ENCODE peak calls at places on chromosomes 6 and 20, in ten cellular contexts. L is GM13976, F is fibroblast of the aortic adventitia, A is suprapubic skin, D is GM12865, V is glutamatergic neuron, W is lung, P is fibroblast of pulmonary artery, I is stomach, R is AG10803. O is an unnamed sample.

GRCh38 chr20:5947276-5947675 is 3.1 kb downstream of the TRMT6 start:
- DNase-seq in L (no peak), F (no peak), A (no peak), D (no peak), V (no peak), W (no peak), P (no peak), I (no peak), R (no peak), O (no peak)

GRCh38 chr6:37643851-37644672 is 53.6 kb downstream of the MDGA1 start:
- DNase-seq in L (no peak), F (no peak), A (no peak), D (no peak), V (no peak), W (no peak), P (peak), I (no peak), R (no peak), O (no peak)

GRCh38 chr6:119349341-119350201 is at the start of gene MAN1A1:
- DNase-seq in L (peak), F (peak), A (peak), D (peak), V (peak), W (peak), P (peak), I (peak), R (peak), O (peak)

GRCh38 chr20:36361406-36361805 is 55.3 kb downstream of the DLGAP4 start:
- DNase-seq in L (no peak), F (no peak), A (no peak), D (no peak), V (no peak), W (no peak), P (no peak), I (no peak), R (no peak), O (no peak)

GRCh38 chr6:158027590-158028285 is 46.1 kb downstream of the SYNJ2 start:
- DNase-seq in L (no peak), F (no peak), A (peak), D (no peak), V (no peak), W (no peak), P (peak), I (no peak), R (no peak), O (no peak)

GRCh38 chr20:54132612-54133433 is 41.0 kb downstream of the CYP24A1 start:
- DNase-seq in L (no peak), F (peak), A (peak), D (no peak), V (no peak), W (peak), P (peak), I (no peak), R (peak), O (peak)

GRCh38 chr6:144343736-144344428 is 58.7 kb downstream of the UTRN start:
- DNase-seq in L (peak), F (no peak), A (no peak), D (peak), V (no peak), W (no peak), P (peak), I (peak), R (no peak), O (no peak)

GRCh38 chr6:43308101-43308989 is at the start of gene CRIP3:
- DNase-seq in L (peak), F (peak), A (no peak), D (peak), V (no peak), W (no peak), P (peak), I (peak), R (peak), O (peak)

GRCh38 chr6:160076009-160076408 is 45.6 kb upstream of the SLC22A1 start:
- DNase-seq in L (peak), F (no peak), A (no peak), D (no peak), V (no peak), W (no peak), P (no peak), I (no peak), R (no peak), O (no peak)

GRCh38 chr6:168099201-168100010 is 20.4 kb upstream of the FRMD1 start:
- DNase-seq in L (no peak), F (no peak), A (no peak), D (no peak), V (no peak), W (no peak), P (no peak), I (no peak), R (no peak), O (peak)

GRCh38 chr6:29702519-29703103 is 20.6 kb upstream of the HLA-F start:
- DNase-seq in L (peak), F (peak), A (no peak), D (peak), V (peak), W (no peak), P (peak), I (peak), R (peak), O (peak)

GRCh38 chr6:127120787-127121636 is 2.5 kb downstream of the RSPO3 start:
- DNase-seq in L (peak), F (peak), A (peak), D (peak), V (peak), W (peak), P (peak), I (peak), R (peak), O (peak)
- TF ChIP-seq CTCF in L (peak), F (peak), A (peak), D (peak), V (peak), W (peak), P (peak), I (peak), R (peak), O (peak)

GRCh38 chr6:5398530-5398929 is 137.2 kb downstream of the FARS2 start:
- DNase-seq in L (peak), F (peak), A (no peak), D (peak), V (no peak), W (no peak), P (peak), I (no peak), R (peak), O (no peak)

GRCh38 chr6:5399391-5399790 is 138.1 kb downstream of the FARS2 start:
- DNase-seq in L (no peak), F (no peak), A (no peak), D (no peak), V (no peak), W (no peak), P (no peak), I (no peak), R (no peak), O (no peak)

GRCh38 chr6:5403076-5403475 is 141.8 kb downstream of the FARS2 start:
- DNase-seq in L (no peak), F (no peak), A (no peak), D (no peak), V (no peak), W (no peak), P (no peak), I (no peak), R (no peak), O (no peak)

GRCh38 chr6:5403619-5404018 is 142.3 kb downstream of the FARS2 start:
- DNase-seq in L (no peak), F (peak), A (no peak), D (no peak), V (no peak), W (no peak), P (no peak), I (no peak), R (peak), O (no peak)

DNA sequence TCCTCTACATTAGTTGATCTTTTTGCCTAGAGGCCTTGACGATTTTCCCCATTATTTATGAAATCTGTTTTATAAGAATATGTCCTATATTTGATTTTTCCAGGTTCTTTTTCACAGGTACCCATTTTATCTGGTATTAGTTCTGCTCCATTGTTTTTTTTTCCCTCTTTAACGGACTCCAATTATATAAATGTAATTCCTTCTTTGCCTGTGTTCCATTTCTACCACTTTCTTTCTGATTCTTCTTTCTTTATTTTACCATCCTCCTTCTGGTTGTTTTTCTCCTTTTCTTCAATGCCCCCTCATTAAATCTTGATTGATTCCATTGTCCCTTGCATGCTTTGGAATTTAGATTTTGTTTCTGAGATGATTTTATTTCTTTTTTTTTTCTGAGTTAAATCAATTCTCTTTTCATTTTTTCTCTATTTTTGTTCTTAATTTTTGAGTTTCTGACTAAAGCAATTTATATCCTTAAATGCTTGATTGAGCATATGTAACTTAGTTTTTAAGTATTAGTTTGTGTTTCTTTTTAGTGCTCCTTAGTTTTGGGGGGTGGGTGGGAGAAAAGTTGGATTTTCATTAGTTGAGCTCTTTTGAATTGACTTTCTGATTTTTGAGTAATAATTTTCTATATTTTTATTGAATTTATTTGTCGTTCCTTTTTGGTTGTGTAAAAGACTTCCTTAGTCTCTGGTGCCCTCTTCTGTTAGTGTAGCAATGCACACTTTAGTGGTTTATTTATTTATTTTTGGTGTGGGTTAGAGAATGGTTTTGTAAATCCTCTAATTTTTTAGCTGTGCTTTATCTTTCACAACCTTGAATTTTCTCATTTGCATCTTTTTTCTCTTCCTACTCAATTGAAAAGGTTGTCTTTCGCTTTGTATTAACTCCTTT is 140.8 kb downstream of the FARS2 start:
- DNase-seq in L (no peak), F (peak), A (no peak), D (peak), V (no peak), W (no peak), P (peak), I (no peak), R (peak), O (no peak)
- TF ChIP-seq CTCF in L (peak), F (peak), A (no peak), D (peak), V (peak), W (no peak), P (peak), I (no peak), R (peak), O (peak)

DNA sequence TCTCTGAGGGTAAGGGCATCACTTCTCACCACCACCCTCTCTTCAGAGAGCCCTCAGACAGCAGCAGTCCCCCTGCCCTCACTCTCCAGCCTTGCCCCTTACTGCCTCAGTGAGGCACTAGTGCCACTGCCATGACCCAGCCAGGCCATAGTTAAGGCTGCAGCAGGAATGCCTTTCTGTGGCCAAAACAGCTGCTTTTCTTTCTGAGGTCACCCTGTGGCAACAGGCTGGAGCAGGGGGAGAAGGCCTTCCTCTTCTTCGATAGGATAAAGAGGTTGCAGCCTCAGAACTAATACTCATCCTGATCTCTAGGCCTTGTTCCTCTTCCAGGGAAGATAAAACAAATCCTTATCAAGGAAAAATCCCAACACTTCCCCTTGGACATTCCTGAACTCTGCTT is 56.8 kb upstream of the ECI2 start:
- DNase-seq in L (no peak), F (no peak), A (no peak), D (no peak), V (no peak), W (no peak), P (no peak), I (no peak), R (peak), O (no peak)
- TF ChIP-seq CTCF in L (no peak), F (no peak), A (no peak), D (no peak), V (no peak), W (no peak), P (no peak), I (no peak), R (no peak), O (no peak)

DNA sequence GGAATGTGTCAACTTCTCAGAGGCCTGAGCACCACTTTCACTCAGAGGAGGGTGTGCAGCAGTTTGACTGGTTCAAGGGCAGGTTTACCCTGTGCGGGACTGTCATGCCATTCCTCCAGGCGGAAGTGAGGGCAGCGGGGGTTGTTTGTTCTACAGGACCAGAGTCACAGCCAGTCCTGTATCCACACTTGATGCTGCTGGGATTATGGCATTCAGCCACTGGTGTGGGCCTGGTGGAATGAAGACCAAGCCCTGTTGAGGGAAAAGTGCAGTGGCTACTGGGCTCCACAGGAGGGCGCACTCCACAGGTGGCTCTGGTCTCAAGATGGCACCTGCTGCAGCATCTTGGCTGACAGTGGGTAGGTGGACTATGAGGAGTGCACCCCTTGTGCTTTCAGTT is 14.8 kb downstream of the SEMG2 start:
- DNase-seq in L (no peak), F (no peak), A (no peak), D (peak), V (no peak), W (peak), P (no peak), I (no peak), R (no peak), O (no peak)
- TF ChIP-seq CTCF in L (peak), F (peak), A (peak), D (peak), V (peak), W (no peak), P (peak), I (no peak), R (peak), O (no peak)